ENCODE peak calls at places on chromosomes 7 and 10, in ten cellular contexts. One of them, this sample, is unnamed. For H3K36me3 and H3K4me1, the result is how much of the 10 kb centered on the place peaks cover.

GRCh38 chr7:29204491-29205281 is 10.1 kb downstream of the CHN2 start:
- DNase-seq in mammary epithelial cell: no peak
- DNase-seq in Peyer's patch: no peak
- DNase-seq in aorta: no peak
- DNase-seq in spleen: no peak
- DNase-seq in prostate gland: no peak
- DNase-seq in HepG2: peak
- DNase-seq in upper lobe of right lung: no peak
- DNase-seq in fibroblast of lung: no peak
- DNase-seq in small intestine: peak
- DNase-seq in this sample: no peak

GRCh38 chr7:20399516-20399915 is 68.8 kb downstream of the ITGB8 start:
- DNase-seq in HepG2: no peak
- DNase-seq in prostate gland: no peak
- DNase-seq in spleen: no peak
- DNase-seq in small intestine: no peak
- DNase-seq in mammary epithelial cell: peak
- DNase-seq in aorta: no peak
- DNase-seq in fibroblast of lung: no peak
- DNase-seq in upper lobe of right lung: no peak
- DNase-seq in Peyer's patch: no peak
- DNase-seq in this sample: no peak

GRCh38 chr7:74173491-74173865 is 678 bp upstream of the EIF4H start:
- DNase-seq in prostate gland: no peak
- DNase-seq in mammary epithelial cell: no peak
- DNase-seq in Peyer's patch: no peak
- DNase-seq in fibroblast of lung: no peak
- DNase-seq in HepG2: no peak
- DNase-seq in upper lobe of right lung: no peak
- DNase-seq in small intestine: no peak
- DNase-seq in aorta: no peak
- DNase-seq in spleen: no peak
- DNase-seq in this sample: no peak

GRCh38 chr7:128352138-128352537 is 8.4 kb upstream of the RBM28 start:
- DNase-seq in HepG2: peak
- DNase-seq in mammary epithelial cell: no peak
- DNase-seq in fibroblast of lung: peak
- DNase-seq in small intestine: no peak
- DNase-seq in aorta: peak
- DNase-seq in Peyer's patch: no peak
- DNase-seq in upper lobe of right lung: peak
- DNase-seq in prostate gland: no peak
- DNase-seq in spleen: peak
- DNase-seq in this sample: no peak

GRCh38 chr7:23680417-23681405 is 712 bp downstream of the FAM221A start:
- DNase-seq in Peyer's patch: peak
- DNase-seq in small intestine: peak
- DNase-seq in spleen: peak
- DNase-seq in aorta: peak
- DNase-seq in upper lobe of right lung: peak
- DNase-seq in HepG2: no peak
- DNase-seq in fibroblast of lung: peak
- DNase-seq in prostate gland: peak
- DNase-seq in mammary epithelial cell: peak
- DNase-seq in this sample: peak

GRCh38 chr7:24881622-24882021 is 98.4 kb downstream of the OSBPL3 start:
- DNase-seq in Peyer's patch: no peak
- DNase-seq in HepG2: peak
- DNase-seq in small intestine: no peak
- DNase-seq in aorta: no peak
- DNase-seq in fibroblast of lung: no peak
- DNase-seq in prostate gland: no peak
- DNase-seq in mammary epithelial cell: no peak
- DNase-seq in upper lobe of right lung: no peak
- DNase-seq in spleen: no peak
- DNase-seq in this sample: no peak

GRCh38 chr10:12971001-12971788 is 30.3 kb downstream of the CCDC3 start:
- DNase-seq in mammary epithelial cell: no peak
- DNase-seq in upper lobe of right lung: no peak
- DNase-seq in fibroblast of lung: no peak
- DNase-seq in Peyer's patch: no peak
- DNase-seq in HepG2: no peak
- DNase-seq in aorta: no peak
- DNase-seq in spleen: no peak
- DNase-seq in prostate gland: no peak
- DNase-seq in small intestine: no peak
- DNase-seq in this sample: no peak

GRCh38 chr7:44278451-44279161 is 46.8 kb downstream of the CAMK2B start:
- DNase-seq in spleen: peak
- DNase-seq in HepG2: no peak
- DNase-seq in aorta: peak
- DNase-seq in small intestine: no peak
- DNase-seq in fibroblast of lung: peak
- DNase-seq in prostate gland: no peak
- DNase-seq in Peyer's patch: no peak
- DNase-seq in mammary epithelial cell: no peak
- DNase-seq in upper lobe of right lung: peak
- DNase-seq in this sample: no peak

GRCh38 chr10:88152720-88153119 is 289.3 kb downstream of the PTEN start:
- DNase-seq in HepG2: no peak
- DNase-seq in Peyer's patch: no peak
- DNase-seq in small intestine: peak
- DNase-seq in upper lobe of right lung: no peak
- DNase-seq in aorta: no peak
- DNase-seq in spleen: no peak
- DNase-seq in prostate gland: peak
- DNase-seq in fibroblast of lung: peak
- DNase-seq in mammary epithelial cell: peak
- DNase-seq in this sample: no peak

GRCh38 chr10:94358480-94358879 is 4.3 kb downstream of the NOC3L start:
- DNase-seq in Peyer's patch: no peak
- DNase-seq in prostate gland: no peak
- DNase-seq in HepG2: peak
- DNase-seq in mammary epithelial cell: peak
- DNase-seq in small intestine: no peak
- DNase-seq in aorta: no peak
- DNase-seq in upper lobe of right lung: no peak
- DNase-seq in fibroblast of lung: peak
- DNase-seq in spleen: no peak
- DNase-seq in this sample: no peak

GRCh38 chr10:94364480-94364879 is 1.7 kb upstream of the NOC3L start:
- DNase-seq in upper lobe of right lung: no peak
- DNase-seq in prostate gland: no peak
- DNase-seq in aorta: no peak
- DNase-seq in Peyer's patch: no peak
- DNase-seq in small intestine: no peak
- DNase-seq in HepG2: no peak
- DNase-seq in fibroblast of lung: no peak
- DNase-seq in spleen: no peak
- DNase-seq in mammary epithelial cell: no peak
- DNase-seq in this sample: no peak

GRCh38 chr10:94363251-94363565 is 469 bp upstream of the NOC3L start:
- DNase-seq in spleen: no peak
- DNase-seq in Peyer's patch: no peak
- DNase-seq in fibroblast of lung: no peak
- DNase-seq in prostate gland: no peak
- DNase-seq in small intestine: no peak
- DNase-seq in HepG2: no peak
- DNase-seq in mammary epithelial cell: no peak
- DNase-seq in upper lobe of right lung: no peak
- DNase-seq in aorta: no peak
- DNase-seq in this sample: no peak

GRCh38 chr10:94362360-94363250 is at the start of gene NOC3L:
- DNase-seq in aorta: peak
- DNase-seq in HepG2: peak
- DNase-seq in mammary epithelial cell: peak
- DNase-seq in small intestine: peak
- DNase-seq in spleen: peak
- DNase-seq in upper lobe of right lung: peak
- DNase-seq in Peyer's patch: peak
- DNase-seq in fibroblast of lung: peak
- DNase-seq in prostate gland: peak
- DNase-seq in this sample: peak

DNA sequence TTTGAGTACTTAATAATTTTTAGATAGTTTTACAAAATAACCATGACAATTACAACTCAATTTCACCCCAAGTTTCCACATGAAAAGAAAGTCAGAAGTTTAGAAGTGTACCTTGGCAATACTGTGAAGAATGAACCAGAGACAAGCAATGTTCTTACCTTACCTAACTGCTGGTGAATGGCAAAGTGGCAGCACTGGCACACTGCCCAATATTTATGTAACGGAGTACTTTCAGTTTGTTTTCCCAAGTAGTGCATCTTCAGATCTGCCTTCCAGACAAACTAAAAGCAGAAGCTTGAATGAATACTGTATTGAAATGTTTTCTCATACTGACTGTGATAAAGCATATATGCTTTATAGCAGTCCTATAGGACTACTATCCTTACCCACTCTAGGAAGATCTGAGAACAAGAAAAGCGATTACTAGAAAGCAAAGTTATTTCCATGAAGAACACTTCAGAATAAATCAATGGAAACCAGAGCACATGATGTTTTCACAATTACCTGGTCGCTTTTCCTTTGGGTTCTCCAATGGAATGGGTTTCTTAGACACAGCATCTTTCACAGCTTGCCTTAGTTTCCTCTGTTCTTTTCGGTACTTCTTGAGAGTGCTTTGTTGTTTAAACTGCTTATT is 1.5 kb downstream of the NOC3L start:
- DNase-seq in Peyer's patch: peak
- DNase-seq in prostate gland: peak
- DNase-seq in aorta: no peak
- DNase-seq in upper lobe of right lung: no peak
- DNase-seq in mammary epithelial cell: peak
- DNase-seq in fibroblast of lung: peak
- DNase-seq in small intestine: peak
- DNase-seq in spleen: no peak
- DNase-seq in HepG2: peak
- DNase-seq in this sample: peak
- H3K4me3 ChIP-seq in Peyer's patch: no peak
- H3K4me3 ChIP-seq in prostate gland: no peak
- H3K4me3 ChIP-seq in aorta: no peak
- H3K4me3 ChIP-seq in upper lobe of right lung: peak
- H3K4me3 ChIP-seq in mammary epithelial cell: peak
- H3K4me3 ChIP-seq in fibroblast of lung: peak
- H3K4me3 ChIP-seq in small intestine: no peak
- H3K4me3 ChIP-seq in spleen: peak
- H3K4me3 ChIP-seq in HepG2: peak
- H3K4me3 ChIP-seq in this sample: peak

DNA sequence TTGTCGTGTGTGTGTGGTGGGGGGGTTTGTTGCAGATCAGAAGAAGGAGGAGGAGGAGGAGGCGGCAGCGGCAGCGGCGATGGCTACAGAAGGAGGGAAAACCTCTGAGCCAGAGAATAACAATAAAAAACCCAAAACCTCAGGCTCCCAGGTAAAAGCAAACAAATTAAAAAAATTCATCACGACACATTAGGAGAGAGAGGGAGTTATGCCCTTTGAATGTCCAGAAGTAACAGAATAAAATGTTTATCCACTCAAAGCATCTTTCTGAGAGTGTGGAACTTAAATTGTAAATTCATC is 709 bp downstream of the SP4 start:
- DNase-seq in Peyer's patch: no peak
- DNase-seq in mammary epithelial cell: no peak
- DNase-seq in prostate gland: no peak
- DNase-seq in upper lobe of right lung: no peak
- DNase-seq in spleen: no peak
- DNase-seq in HepG2: no peak
- DNase-seq in fibroblast of lung: no peak
- DNase-seq in small intestine: no peak
- DNase-seq in aorta: no peak
- DNase-seq in this sample: no peak
- H3K36me3 ChIP-seq in Peyer's patch: under half
- H3K36me3 ChIP-seq in mammary epithelial cell: under half
- H3K36me3 ChIP-seq in prostate gland: under half
- H3K36me3 ChIP-seq in upper lobe of right lung: under half
- H3K36me3 ChIP-seq in spleen: under half
- H3K36me3 ChIP-seq in HepG2: under half
- H3K36me3 ChIP-seq in fibroblast of lung: under half
- H3K36me3 ChIP-seq in small intestine: under half
- H3K36me3 ChIP-seq in aorta: under half
- H3K36me3 ChIP-seq in this sample: under half

DNA sequence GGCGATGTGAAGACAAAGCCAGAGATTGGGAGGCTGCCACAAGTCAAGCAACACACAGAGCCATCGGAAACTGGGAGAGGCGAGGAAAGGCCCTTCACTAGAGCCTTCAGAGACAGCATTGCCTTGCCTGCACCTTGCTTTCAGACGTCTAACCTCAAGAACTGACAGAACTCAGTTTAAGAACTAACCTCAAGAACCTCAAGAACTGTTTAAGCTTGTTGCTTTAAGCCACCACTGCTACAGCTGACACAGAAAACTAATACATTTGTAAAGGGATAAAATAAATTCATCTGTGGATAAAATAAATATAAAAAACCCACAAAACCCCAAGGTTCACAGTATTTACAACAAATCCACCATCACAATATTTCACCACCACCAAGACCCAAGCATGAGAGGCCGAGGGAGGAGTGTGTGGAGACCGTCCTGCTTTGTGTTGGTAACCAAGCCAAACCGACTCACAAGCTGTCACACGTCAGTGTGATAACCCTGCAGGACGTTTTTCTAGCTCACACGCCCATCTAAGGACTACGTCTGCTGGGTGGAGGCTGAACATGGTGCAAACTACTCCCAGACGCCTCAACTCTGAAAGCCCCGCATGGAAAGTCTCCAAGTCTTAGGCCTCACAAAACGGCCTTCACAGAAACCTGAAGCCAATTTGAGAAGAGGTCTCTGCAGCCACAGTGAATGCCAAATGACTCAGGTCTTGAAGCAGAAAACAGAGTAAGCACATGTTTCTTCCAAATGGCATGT is 116.8 kb downstream of the ABLIM1 start:
- DNase-seq in spleen: no peak
- DNase-seq in fibroblast of lung: peak
- DNase-seq in small intestine: peak
- DNase-seq in HepG2: no peak
- DNase-seq in upper lobe of right lung: no peak
- DNase-seq in Peyer's patch: peak
- DNase-seq in prostate gland: no peak
- DNase-seq in mammary epithelial cell: peak
- DNase-seq in aorta: no peak
- DNase-seq in this sample: peak
- H3K4me1 ChIP-seq in spleen: under half
- H3K4me1 ChIP-seq in fibroblast of lung: under half
- H3K4me1 ChIP-seq in small intestine: under half
- H3K4me1 ChIP-seq in HepG2: under half
- H3K4me1 ChIP-seq in upper lobe of right lung: under half
- H3K4me1 ChIP-seq in Peyer's patch: under half
- H3K4me1 ChIP-seq in prostate gland: under half
- H3K4me1 ChIP-seq in mammary epithelial cell: under half
- H3K4me1 ChIP-seq in aorta: under half
- H3K4me1 ChIP-seq in this sample: half or more

DNA sequence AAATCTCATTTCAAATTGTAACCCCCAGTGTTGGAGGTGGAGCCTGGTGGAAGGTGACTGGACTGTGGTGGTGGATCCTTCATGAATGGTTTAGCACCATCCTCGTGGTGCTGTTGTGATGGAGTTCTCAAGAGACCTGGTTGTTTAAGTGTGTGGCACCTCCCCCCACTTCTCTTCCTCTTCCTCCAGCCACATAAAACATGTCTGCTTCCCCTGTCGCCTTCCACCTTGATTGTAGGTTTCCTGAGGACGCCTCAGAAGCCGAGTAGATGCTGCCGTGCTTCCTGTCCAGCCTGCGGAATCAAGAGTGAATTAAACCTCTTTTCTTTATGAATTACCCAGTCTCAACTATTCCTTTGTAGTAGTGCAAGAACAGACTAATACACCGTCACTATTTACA is 21.0 kb downstream of the GRB10 start:
- DNase-seq in mammary epithelial cell: no peak
- DNase-seq in small intestine: no peak
- DNase-seq in fibroblast of lung: no peak
- DNase-seq in prostate gland: no peak
- DNase-seq in upper lobe of right lung: no peak
- DNase-seq in HepG2: no peak
- DNase-seq in spleen: no peak
- DNase-seq in aorta: no peak
- DNase-seq in Peyer's patch: no peak
- DNase-seq in this sample: peak
- H3K4me3 ChIP-seq in mammary epithelial cell: no peak
- H3K4me3 ChIP-seq in small intestine: no peak
- H3K4me3 ChIP-seq in fibroblast of lung: no peak
- H3K4me3 ChIP-seq in prostate gland: no peak
- H3K4me3 ChIP-seq in upper lobe of right lung: no peak
- H3K4me3 ChIP-seq in HepG2: no peak
- H3K4me3 ChIP-seq in spleen: no peak
- H3K4me3 ChIP-seq in aorta: no peak
- H3K4me3 ChIP-seq in Peyer's patch: no peak
- H3K4me3 ChIP-seq in this sample: no peak